ENCODE peak calls at places on chromosome 7, in seven cellular contexts. I, R, U, L, V, E and A are unnamed samples.

GRCh38 chr7:148699772-148700629 is 1.3 kb downstream of the CUL1 start:
- DNase-seq in U (peak), I (no peak), R (no peak), L (peak), E (no peak), V (no peak), A (no peak)

GRCh38 chr7:69844264-69844868 is 246.1 kb downstream of the AUTS2 start:
- DNase-seq in U (no peak), L (no peak), R (no peak), I (no peak), E (no peak), V (no peak), A (no peak)

GRCh38 chr7:18684899-18685298 is 189.3 kb downstream of the HDAC9 start:
- DNase-seq in I (no peak), L (no peak), R (no peak), U (no peak), E (no peak), V (no peak), A (no peak)

GRCh38 chr7:55242613-55243012 is 122.5 kb upstream of the LANCL2 start:
- DNase-seq in R (no peak), V (no peak), I (no peak), E (no peak), L (no peak), U (no peak), A (no peak)

GRCh38 chr7:28618383-28618782 is 206.1 kb downstream of the CREB5 start:
- DNase-seq in V (no peak), E (no peak), L (no peak), R (no peak), U (no peak), I (no peak), A (no peak)

GRCh38 chr7:44194069-44194468 is 4.8 kb upstream of the GCK start:
- DNase-seq in R (no peak), L (no peak), E (no peak), I (no peak), U (no peak), V (no peak), A (no peak)

GRCh38 chr7:132419538-132419937 is 156.7 kb downstream of the PLXNA4 start:
- DNase-seq in U (no peak), V (no peak), E (no peak), I (no peak), R (no peak), L (no peak), A (no peak)

GRCh38 chr7:28855538-28856217 is 102.5 kb downstream of the TRIL start:
- DNase-seq in E (no peak), U (no peak), L (no peak), R (no peak), V (no peak), I (no peak), A (peak)

GRCh38 chr7:100679927-100680588 is 6.5 kb downstream of the GNB2 start:
- DNase-seq in U (peak), I (no peak), E (no peak), V (no peak), R (no peak), L (no peak), A (no peak)

GRCh38 chr7:39238209-39238869 is 260.6 kb downstream of the POU6F2 start:
- DNase-seq in U (no peak), E (no peak), I (no peak), V (no peak), R (no peak), L (no peak), A (no peak)

GRCh38 chr7:11742496-11742895 is 89.5 kb downstream of the THSD7A start:
- DNase-seq in V (no peak), E (no peak), R (no peak), L (no peak), U (no peak), I (no peak), A (no peak)

GRCh38 chr7:71131753-71132520 is at the start of gene GALNT17:
- DNase-seq in R (no peak), I (no peak), V (no peak), L (no peak), U (peak), E (no peak), A (no peak)

GRCh38 chr7:30688718-30689221 is 6.5 kb upstream of the CRHR2 start:
- DNase-seq in L (no peak), E (no peak), I (peak), U (peak), V (no peak), R (no peak), A (no peak)

GRCh38 chr7:45092931-45093235 is 4.1 kb upstream of the NACAD start:
- DNase-seq in I (no peak), U (no peak), E (no peak), L (no peak), R (no peak), V (no peak), A (no peak)

GRCh38 chr7:40915061-40915460 is 780.3 kb downstream of the SUGCT start:
- DNase-seq in L (no peak), E (no peak), U (no peak), R (no peak), V (no peak), I (no peak), A (no peak)

GRCh38 chr7:16078076-16078952 is 343.0 kb downstream of the CRPPA start:
- DNase-seq in I (no peak), E (no peak), R (no peak), U (peak), V (no peak), L (peak), A (peak)

GRCh38 chr7:16344927-16345326 is 76.4 kb downstream of the CRPPA start:
- DNase-seq in E (no peak), L (no peak), U (no peak), R (no peak), V (no peak), I (no peak), A (no peak)

GRCh38 chr7:111855161-111855841 is 293.0 kb upstream of the IMMP2L start:
- DNase-seq in E (no peak), L (peak), I (peak), R (no peak), U (peak), V (peak), A (no peak)